ENCODE peak calls at places on chromosomes 5 and 9, in four cellular contexts. U is Ammon's horn; D is activated T-helper 9 cell treated with anti-CD3 and anti-CD28 coated beads, Interleukin-2, amount 50 U/mL, for 16 hours; V is AG10803. S is an unnamed sample.
A peak's percentile ranks its signal among the peaks of the same experiment; 100 is the strongest.

GRCh38 chr5:132437604-132438275 is 52.8 kb downstream of the IRF1 start:
- DNase-seq in U (peak; percentile 66), D (peak; percentile 38), V (peak; percentile 93), S (no peak)

GRCh38 chr9:130128251-130128650 is 44.0 kb upstream of the NCS1 start:
- DNase-seq in U (no peak), D (peak; percentile 53), V (no peak), S (peak; percentile 68)

GRCh38 chr9:90343360-90343759 is 299.3 kb downstream of the DIRAS2 start:
- DNase-seq in U (no peak), D (no peak), V (peak; percentile 19), S (no peak)

GRCh38 chr9:129285979-129286772 is 108.1 kb upstream of the IER5L start:
- DNase-seq in U (no peak), D (no peak), V (no peak), S (no peak)

GRCh38 chr5:65075623-65076250 is 307.0 kb downstream of the CWC27 start:
- DNase-seq in U (no peak), D (no peak), V (no peak), S (no peak)

GRCh38 chr5:169527863-169528262 is 55.7 kb upstream of the SPDL1 start:
- DNase-seq in U (no peak), D (no peak), V (peak; percentile 74), S (no peak)

GRCh38 chr5:10329808-10330481 is 22.2 kb upstream of the CMBL start:
- DNase-seq in U (no peak), D (no peak), V (peak; percentile 93), S (no peak)

GRCh38 chr9:38253200-38253599 is 139.3 kb upstream of the ALDH1B1 start:
- DNase-seq in U (no peak), D (no peak), V (no peak), S (no peak)

GRCh38 chr9:81132318-81132717 is 557.0 kb downstream of the TLE1 start:
- DNase-seq in U (no peak), D (no peak), V (no peak), S (no peak)

GRCh38 chr9:133727876-133728441 is 10.2 kb downstream of the SARDH start:
- DNase-seq in U (no peak), D (no peak), V (no peak), S (no peak)

GRCh38 chr5:149543361-149544198 is 7.7 kb downstream of the CSNK1A1 start:
- DNase-seq in U (no peak), D (no peak), V (no peak), S (no peak)

GRCh38 chr9:2764371-2764770 is 47.1 kb downstream of the KCNV2 start:
- DNase-seq in U (no peak), D (no peak), V (peak; percentile 20), S (no peak)

GRCh38 chr9:136690104-136690840 is 3.0 kb upstream of the AGPAT2 start:
- DNase-seq in U (no peak), D (no peak), V (no peak), S (no peak)

GRCh38 chr5:154628685-154629084 is 126.5 kb upstream of the LARP1 start:
- DNase-seq in U (no peak), D (no peak), V (no peak), S (no peak)

GRCh38 chr5:150656191-150657132 is 4.6 kb upstream of the MYOZ3 start:
- DNase-seq in U (peak; percentile 66), D (peak; percentile 64), V (peak; percentile 42), S (peak; percentile 82)

GRCh38 chr9:137619240-137620090 is 660 bp downstream of the EHMT1 start:
- DNase-seq in U (no peak), D (peak; percentile 13), V (peak; percentile 49), S (no peak)

GRCh38 chr9:69888876-69889585 is 68.4 kb downstream of the CFAP95 start:
- DNase-seq in U (no peak), D (no peak), V (no peak), S (no peak)

GRCh38 chr5:90347462-90347861 is 62.1 kb downstream of the CETN3 start:
- DNase-seq in U (no peak), D (no peak), V (no peak), S (no peak)

GRCh38 chr5:95181650-95182049 is 103.2 kb downstream of the MCTP1 start:
- DNase-seq in U (no peak), D (no peak), V (no peak), S (no peak)

GRCh38 chr5:180209137-180209581 is at the start of gene RASGEF1C:
- DNase-seq in U (peak; percentile 76), D (peak; percentile 30), V (peak; percentile 46), S (peak; percentile 52)

GRCh38 chr9:676780-677458 is 164.6 kb upstream of the DMRT1 start:
- DNase-seq in U (no peak), D (no peak), V (no peak), S (no peak)

GRCh38 chr5:43543434-43543833 is 13.4 kb downstream of the PAIP1 start:
- DNase-seq in U (no peak), D (no peak), V (no peak), S (no peak)

GRCh38 chr5:68257207-68257606 is 41.7 kb downstream of the PIK3R1 start:
- DNase-seq in U (no peak), D (no peak), V (no peak), S (no peak)

GRCh38 chr5:68533571-68534051 is 318.1 kb downstream of the PIK3R1 start:
- DNase-seq in U (no peak), D (no peak), V (no peak), S (no peak)

GRCh38 chr5:74471875-74472274 is 168.7 kb downstream of the ENC1 start:
- DNase-seq in U (no peak), D (no peak), V (no peak), S (no peak)

GRCh38 chr9:91100878-91101450 is 260.8 kb downstream of the AUH start:
- DNase-seq in U (no peak), D (no peak), V (no peak), S (no peak)

GRCh38 chr5:34547300-34548085 is 108.6 kb upstream of the RAI14 start:
- DNase-seq in U (no peak), D (no peak), V (no peak), S (no peak)

GRCh38 chr9:127035948-127036347 is 86.5 kb downstream of the ANGPTL2 start:
- DNase-seq in U (peak; percentile 72), D (no peak), V (peak; percentile 78), S (no peak)

GRCh38 chr5:166073921-166074838 is 2217.3 kb upstream of the WWC1 start:
- DNase-seq in U (no peak), D (no peak), V (no peak), S (no peak)

GRCh38 chr9:22148876-22149637 is 140.0 kb upstream of the CDKN2B start:
- DNase-seq in U (no peak), D (no peak), V (peak; percentile 77), S (no peak)

GRCh38 chr5:60076746-60077145 is 183.2 kb upstream of the PDE4D start:
- DNase-seq in U (no peak), D (no peak), V (no peak), S (no peak)

S was measured in T-helper 17 cell.